ENCODE peak calls at places on chromosome 11, in five cellular contexts. N is testis, A is A549, F is tibial nerve, K is Peyer's patch. E is an unnamed sample.

GRCh38 chr11:114111369-114112042 is 52.0 kb downstream of the ZBTB16 start:
- DNase-seq in N (no peak), A (no peak), F (no peak), K (no peak), E (no peak)

GRCh38 chr11:94134651-94135512 is 6.2 kb downstream of the PANX1 start:
- DNase-seq in N (peak; percentile 71), A (no peak), F (peak; percentile 67), K (peak; percentile 31), E (peak; percentile 55)

GRCh38 chr11:87851234-87851633 is 324.0 kb downstream of the RAB38 start:
- DNase-seq in N (no peak), A (peak; percentile 3), F (no peak), K (no peak), E (no peak)

GRCh38 chr11:8241373-8242112 is 22.1 kb downstream of the LMO1 start:
- DNase-seq in N (no peak), A (no peak), F (no peak), K (no peak), E (no peak)

GRCh38 chr11:76292583-76293188 is 86.4 kb upstream of the WNT11 start:
- DNase-seq in N (no peak), A (no peak), F (no peak), K (no peak), E (no peak)

GRCh38 chr11:98734686-98735085 is 286.1 kb upstream of the CNTN5 start:
- DNase-seq in N (no peak), A (no peak), F (no peak), K (no peak), E (no peak)

GRCh38 chr11:77027275-77027674 is 6.9 kb upstream of the B3GNT6 start:
- DNase-seq in N (no peak), A (peak; percentile 40), F (no peak), K (no peak), E (no peak)

GRCh38 chr11:106461148-106461547 is 383.7 kb downstream of the AASDHPPT start:
- DNase-seq in N (peak; percentile 31), A (no peak), F (no peak), K (no peak), E (no peak)

GRCh38 chr11:73213196-73214143 is 4.6 kb upstream of the P2RY2 start:
- DNase-seq in N (no peak), A (no peak), F (no peak), K (no peak), E (peak; percentile 59)

GRCh38 chr11:62882811-62883496 is 2.3 kb downstream of the SLC3A2 start:
- DNase-seq in N (no peak), A (no peak), F (no peak), K (no peak), E (no peak)

GRCh38 chr11:96033054-96033453 is 109.1 kb upstream of the MTMR2 start:
- DNase-seq in N (no peak), A (no peak), F (no peak), K (no peak), E (no peak)

GRCh38 chr11:61532136-61533038 is 23.8 kb downstream of the LRRC10B start:
- DNase-seq in N (peak; percentile 43), A (peak; percentile 49), F (peak; percentile 12), K (peak; percentile 18), E (peak; percentile 47)

GRCh38 chr11:14137282-14137681 is 174.8 kb downstream of the SPON1 start:
- DNase-seq in N (no peak), A (no peak), F (no peak), K (no peak), E (no peak)

GRCh38 chr11:60860943-60861342 is 5.2 kb upstream of the PTGDR2 start:
- DNase-seq in N (no peak), A (no peak), F (no peak), K (no peak), E (no peak)

GRCh38 chr11:120858740-120859139 is 165.2 kb upstream of the TBCEL start:
- DNase-seq in N (no peak), A (peak; percentile 4), F (no peak), K (no peak), E (no peak)

GRCh38 chr11:2524446-2525165 is 79.8 kb downstream of the KCNQ1 start:
- DNase-seq in N (peak; percentile 9), A (no peak), F (no peak), K (peak; percentile 8), E (no peak)

GRCh38 chr11:8389034-8389996 is 125.6 kb upstream of the LMO1 start:
- DNase-seq in N (peak; percentile 58), A (no peak), F (no peak), K (no peak), E (no peak)

GRCh38 chr11:27285761-27286160 is 77.3 kb downstream of the CCDC34 start:
- DNase-seq in N (no peak), A (no peak), F (no peak), K (no peak), E (no peak)

GRCh38 chr11:1053121-1053901 is 16.8 kb upstream of the MUC6 start:
- DNase-seq in N (no peak), A (no peak), F (no peak), K (no peak), E (no peak)

GRCh38 chr11:74138572-74138971 is 32.2 kb downstream of the C2CD3 start:
- DNase-seq in N (peak; percentile 20), A (peak; percentile 97), F (peak; percentile 13), K (no peak), E (no peak)

GRCh38 chr11:17979770-17980371 is 33.0 kb downstream of the SERGEF start:
- DNase-seq in N (peak; percentile 38), A (peak; percentile 19), F (peak; percentile 42), K (peak; percentile 23), E (peak; percentile 44)

GRCh38 chr11:103586756-103587155 is 449.7 kb upstream of the DDI1 start:
- DNase-seq in N (no peak), A (no peak), F (no peak), K (no peak), E (no peak)

GRCh38 chr11:12465332-12465731 is 88.0 kb downstream of the PARVA start:
- DNase-seq in N (no peak), A (no peak), F (no peak), K (no peak), E (no peak)

GRCh38 chr11:112336356-112336886 is 75.8 kb upstream of the PLET1 start:
- DNase-seq in N (no peak), A (no peak), F (no peak), K (no peak), E (no peak)

GRCh38 chr11:114208371-114208770 is 87.8 kb upstream of the NNMT start:
- DNase-seq in N (no peak), A (no peak), F (no peak), K (no peak), E (peak; percentile 20)

GRCh38 chr11:61891331-61892084 is at the start of gene FADS3:
- DNase-seq in N (peak; percentile 88), A (peak; percentile 74), F (peak; percentile 75), K (peak; percentile 89), E (peak; percentile 74)

GRCh38 chr11:33622231-33622630 is 78.4 kb downstream of the C11orf91 start:
- DNase-seq in N (peak; percentile 64), A (no peak), F (no peak), K (no peak), E (no peak)

GRCh38 chr11:58406774-58407173 is at the start of gene OR5B3:
- DNase-seq in N (no peak), A (no peak), F (no peak), K (no peak), E (no peak)

GRCh38 chr11:45142241-45142885 is 4.1 kb upstream of the PRDM11 start:
- DNase-seq in N (no peak), A (no peak), F (no peak), K (no peak), E (no peak)

GRCh38 chr11:111778047-111778558 is 11.9 kb upstream of the PPP2R1B start:
- DNase-seq in N (no peak), A (no peak), F (no peak), K (no peak), E (no peak)

GRCh38 chr11:5605849-5606248 is 9.4 kb downstream of the TRIM6 start:
- DNase-seq in N (no peak), A (no peak), F (no peak), K (no peak), E (no peak)
- TF ChIP-seq CTCF in N (no peak), A (no peak), F (no peak), K (no peak), E (no peak)

GRCh38 chr11:118918128-118918685 is 7.5 kb downstream of the BCL9L start:
- DNase-seq in N (peak; percentile 75), A (peak; percentile 95), F (peak; percentile 88), K (peak; percentile 35), E (no peak)
- TF ChIP-seq POLR2A in N (no peak), A (peak; percentile 31), F (peak; percentile 39), K (peak; percentile 78), E (no peak)

GRCh38 chr11:57336111-57336666 is 497 bp upstream of the SSRP1 start:
- DNase-seq in N (no peak), A (no peak), F (no peak), K (no peak), E (no peak)

GRCh38 chr11:57332694-57333440 is 2.8 kb downstream of the SSRP1 start:
- DNase-seq in N (no peak), A (no peak), F (no peak), K (no peak), E (no peak)

GRCh38 chr11:57335023-57335342 is 709 bp downstream of the SSRP1 start:
- DNase-seq in N (no peak), A (no peak), F (no peak), K (no peak), E (no peak)

GRCh38 chr11:57338152-57338551 is at the start of gene P2RX3:
- DNase-seq in N (no peak), A (no peak), F (no peak), K (no peak), E (no peak)

GRCh38 chr11:57335343-57336110 is at the start of gene SSRP1:
- DNase-seq in N (peak; percentile 93), A (peak; percentile 91), F (peak; percentile 67), K (peak; percentile 87), E (peak; percentile 94)
- TF ChIP-seq CTCF in N (no peak), A (no peak), F (no peak), K (no peak), E (no peak)

GRCh38 chr11:47163898-47164297 is 12.8 kb downstream of the ARFGAP2 start:
- DNase-seq in N (no peak), A (no peak), F (no peak), K (no peak), E (no peak)
- TF ChIP-seq POLR2A in N (no peak), A (no peak), F (no peak), K (no peak), E (no peak)

GRCh38 chr11:130826572-130826971 is 89.7 kb downstream of the SNX19 start:
- DNase-seq in N (no peak), A (no peak), F (no peak), K (no peak), E (no peak)

GRCh38 chr11:130828741-130829140 is 87.5 kb downstream of the SNX19 start:
- DNase-seq in N (no peak), A (no peak), F (no peak), K (no peak), E (no peak)

GRCh38 chr11:130825621-130826020 is 90.7 kb downstream of the SNX19 start:
- DNase-seq in N (no peak), A (no peak), F (no peak), K (no peak), E (no peak)

GRCh38 chr11:130829801-130830562 is 86.3 kb downstream of the SNX19 start:
- DNase-seq in N (peak; percentile 76), A (no peak), F (peak; percentile 57), K (no peak), E (no peak)

GRCh38 chr11:130827697-130828377 is 88.4 kb downstream of the SNX19 start:
- DNase-seq in N (peak; percentile 79), A (peak; percentile 80), F (peak; percentile 63), K (no peak), E (peak; percentile 61)
- TF ChIP-seq CTCF in N (peak; percentile 27), A (peak; percentile 62), F (no peak), K (no peak), E (peak; percentile 34)